ENCODE peak calls at places on chromosome 21, in four cellular contexts. R is GM12878, H is K562, B is HepG2. S is an unnamed sample.

GRCh38 chr21:28193189-28193588 is 799.5 kb downstream of the LTN1 start:
- DNase-seq in R (no peak), H (no peak), B (no peak), S (no peak)

GRCh38 chr21:38888956-38889605 is 83.4 kb downstream of the ETS2 start:
- DNase-seq in R (no peak), H (no peak), B (no peak), S (no peak)

GRCh38 chr21:39845581-39846130 is 21.6 kb upstream of the PCP4 start:
- DNase-seq in R (no peak), H (no peak), B (no peak), S (no peak)

GRCh38 chr21:34498623-34499022 is 13.4 kb downstream of the KCNE1 start:
- DNase-seq in R (no peak), H (no peak), B (no peak), S (no peak)

GRCh38 chr21:38129711-38130110 is 127.1 kb upstream of the KCNJ15 start:
- DNase-seq in R (no peak), H (no peak), B (no peak), S (peak)

GRCh38 chr21:27346041-27346448 is 379.2 kb upstream of the ADAMTS5 start:
- DNase-seq in R (no peak), H (no peak), B (no peak), S (no peak)

GRCh38 chr21:41187537-41188025 is 19.6 kb downstream of the BACE2 start:
- DNase-seq in R (no peak), H (no peak), B (no peak), S (no peak)

GRCh38 chr21:34881421-34881820 is 167.7 kb downstream of the RUNX1 start:
- DNase-seq in R (no peak), H (no peak), B (no peak), S (no peak)

GRCh38 chr21:21196087-21196486 is 197.9 kb downstream of the NCAM2 start:
- DNase-seq in R (no peak), H (no peak), B (no peak), S (no peak)

GRCh38 chr21:16205527-16205926 is 475.7 kb downstream of the USP25 start:
- DNase-seq in R (no peak), H (no peak), B (no peak), S (no peak)

GRCh38 chr21:27425574-27425973 is 458.7 kb upstream of the ADAMTS5 start:
- DNase-seq in R (no peak), H (no peak), B (no peak), S (no peak)

GRCh38 chr21:18041012-18041411 is 203.6 kb upstream of the CHODL start:
- DNase-seq in R (no peak), H (no peak), B (peak), S (peak)

GRCh38 chr21:46386726-46387073 is 62.7 kb downstream of the PCNT start:
- DNase-seq in R (no peak), H (no peak), B (no peak), S (no peak)

GRCh38 chr21:17757671-17758070 is 61.5 kb downstream of the C21orf91 start:
- DNase-seq in R (no peak), H (no peak), B (no peak), S (no peak)

GRCh38 chr21:27954806-27955205 is 987.9 kb upstream of the ADAMTS5 start:
- DNase-seq in R (no peak), H (no peak), B (no peak), S (no peak)

GRCh38 chr21:36454079-36454478 is 25.8 kb downstream of the CLDN14 start:
- DNase-seq in R (no peak), H (no peak), B (no peak), S (no peak)

GRCh38 chr21:38293765-38294164 is 37.0 kb downstream of the KCNJ15 start:
- DNase-seq in R (no peak), H (peak), B (peak), S (no peak)

GRCh38 chr21:28177008-28177603 is 815.6 kb downstream of the LTN1 start:
- DNase-seq in R (no peak), H (no peak), B (no peak), S (no peak)

GRCh38 chr21:45977396-45977795 is 4.2 kb upstream of the COL6A1 start:
- DNase-seq in R (no peak), H (no peak), B (no peak), S (no peak)

GRCh38 chr21:45954271-45954670 is 27.3 kb upstream of the COL6A1 start:
- DNase-seq in R (no peak), H (no peak), B (no peak), S (no peak)

GRCh38 chr21:39535646-39536437 is 76.9 kb upstream of the B3GALT5 start:
- DNase-seq in R (no peak), H (no peak), B (no peak), S (no peak)

GRCh38 chr21:36589352-36589971 is 109.5 kb upstream of the SIM2 start:
- DNase-seq in R (peak), H (peak), B (peak), S (peak)

GRCh38 chr21:38505654-38506523 is 7.6 kb upstream of the ERG start:
- DNase-seq in R (no peak), H (peak), B (peak), S (peak)

GRCh38 chr21:25254491-25255174 is 352.6 kb downstream of the MRPL39 start:
- DNase-seq in R (no peak), H (no peak), B (no peak), S (no peak)

GRCh38 chr21:27480841-27481261 is 514.0 kb upstream of the ADAMTS5 start:
- DNase-seq in R (no peak), H (no peak), B (no peak), S (no peak)

GRCh38 chr21:36706951-36707762 is 8.2 kb downstream of the SIM2 start:
- DNase-seq in R (no peak), H (no peak), B (no peak), S (no peak)

GRCh38 chr21:45923146-45923545 is 58.4 kb upstream of the COL6A1 start:
- DNase-seq in R (no peak), H (peak), B (peak), S (peak)

GRCh38 chr21:39336457-39337008 is 12.4 kb downstream of the HMGN1 start:
- DNase-seq in R (no peak), H (no peak), B (peak), S (no peak)

GRCh38 chr21:20445971-20446370 is 552.2 kb upstream of the NCAM2 start:
- DNase-seq in R (no peak), H (no peak), B (no peak), S (no peak)

GRCh38 chr21:14683021-14683420 is 136.9 kb upstream of the SAMSN1 start:
- DNase-seq in R (no peak), H (no peak), B (no peak), S (no peak)

GRCh38 chr21:14686466-14687276 is 140.6 kb upstream of the SAMSN1 start:
- DNase-seq in R (peak), H (no peak), B (no peak), S (no peak)

GRCh38 chr21:14687277-14687642 is 141.1 kb upstream of the SAMSN1 start:
- DNase-seq in R (peak), H (no peak), B (no peak), S (no peak)

GRCh38 chr21:14685568-14685967 is 139.5 kb upstream of the SAMSN1 start:
- DNase-seq in R (peak), H (no peak), B (no peak), S (no peak)

GRCh38 chr21:14684071-14684470 is 138.0 kb upstream of the SAMSN1 start:
- DNase-seq in R (peak), H (no peak), B (no peak), S (no peak)
- TF ChIP-seq JUND in R (no peak), H (no peak), B (no peak), S (no peak)

DNA sequence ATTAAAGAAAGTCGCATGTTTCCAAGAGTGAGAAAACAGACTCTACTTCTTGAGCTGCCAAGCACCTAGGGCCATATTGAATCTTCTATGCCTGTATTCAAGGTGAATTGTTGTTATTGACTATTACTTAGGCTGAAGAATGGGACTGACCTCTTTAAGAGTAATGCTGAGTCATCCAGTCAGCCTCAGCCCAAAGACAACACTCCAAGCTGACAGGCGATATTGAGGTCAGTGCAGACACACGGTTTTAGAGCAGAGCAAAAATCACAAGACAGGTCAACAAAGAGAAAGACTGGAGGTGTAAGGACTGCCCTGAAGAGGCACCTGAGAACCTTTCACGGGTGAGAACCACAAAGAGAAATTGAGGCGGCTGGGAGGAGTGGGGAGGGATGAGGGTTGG is 146.9 kb downstream of the MIS18A start:
- DNase-seq in R (no peak), H (peak), B (peak), S (peak)
- TF ChIP-seq JUND in R (no peak), H (peak), B (no peak), S (no peak)

DNA sequence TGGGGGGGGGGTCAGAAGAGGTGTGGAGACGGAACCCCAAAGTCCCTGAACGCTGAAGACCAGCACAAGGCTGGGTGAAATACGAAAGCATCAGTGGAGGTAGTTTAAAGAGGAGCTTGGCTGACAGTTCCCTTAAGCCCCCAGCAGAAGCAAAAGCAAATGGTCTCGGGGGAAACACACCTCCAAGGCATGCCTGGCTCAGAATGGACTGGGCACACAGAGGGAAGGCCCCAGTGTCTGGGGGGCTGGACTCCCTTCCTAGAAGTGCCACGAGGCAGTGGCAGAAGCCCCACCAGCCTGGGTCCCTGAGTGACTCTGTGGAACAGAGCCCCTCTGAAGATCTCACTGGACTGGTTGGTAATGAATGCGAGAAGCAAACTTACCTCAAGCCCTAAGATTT is 43.9 kb downstream of the UBE2G2 start:
- DNase-seq in R (no peak), H (no peak), B (no peak), S (no peak)
- TF ChIP-seq JUND in R (no peak), H (no peak), B (no peak), S (no peak)

DNA sequence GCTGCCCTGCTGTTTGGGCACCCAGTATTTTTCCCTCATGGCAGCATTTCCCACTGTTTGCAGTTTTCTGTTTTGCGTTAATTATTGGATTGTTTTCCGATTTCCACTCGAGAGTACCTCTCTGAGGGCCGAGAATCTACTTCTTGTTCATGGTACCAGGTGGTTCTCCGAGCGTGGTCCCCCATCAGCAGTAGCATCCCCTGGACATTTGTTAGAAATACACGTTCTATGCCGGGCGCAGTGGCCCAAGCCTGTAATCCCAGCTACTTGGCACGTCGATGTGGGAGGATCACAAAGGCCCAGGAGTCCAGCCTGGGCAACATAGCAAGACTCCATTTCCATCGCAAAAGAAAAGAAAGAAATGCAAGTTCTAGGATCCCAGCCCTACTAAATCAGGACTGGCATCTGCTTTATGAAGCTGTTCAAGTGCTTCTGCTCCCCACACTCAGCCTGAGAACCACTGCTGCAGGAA is 712 bp downstream of the RRP1 start:
- DNase-seq in R (no peak), H (no peak), B (no peak), S (no peak)
- TF ChIP-seq JUND in R (no peak), H (no peak), B (no peak), S (no peak)

GRCh38 chr21:42906222-42906621 is 13.1 kb downstream of the NDUFV3 start:
- DNase-seq in R (no peak), H (no peak), B (no peak), S (no peak)
- TF ChIP-seq JUND in R (no peak), H (no peak), B (no peak), S (no peak)

GRCh38 chr21:29303301-29303700 is 4.6 kb downstream of the BACH1 start:
- DNase-seq in R (no peak), H (no peak), B (no peak), S (no peak)
- TF ChIP-seq JUND in R (no peak), H (no peak), B (no peak), S (no peak)

DNA sequence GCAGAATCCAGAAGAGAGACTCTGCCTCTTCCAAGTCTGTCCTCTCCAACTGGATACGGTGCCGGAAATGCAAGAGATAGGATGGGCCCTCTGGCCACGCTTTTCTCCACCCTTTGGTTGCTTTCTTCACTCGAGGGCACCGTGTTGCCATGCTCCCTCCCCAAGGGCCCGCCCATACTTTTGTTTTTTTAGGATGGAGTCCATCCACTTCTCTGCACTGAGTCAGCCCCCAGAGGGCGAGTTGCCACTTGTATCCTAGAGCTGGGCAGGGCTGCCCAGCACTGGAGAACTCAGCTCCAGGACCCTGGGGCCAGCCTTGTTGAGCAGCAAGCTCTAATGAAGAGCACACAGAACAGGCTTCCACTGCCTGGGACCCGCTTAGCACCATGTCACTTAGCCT is 25.5 kb downstream of the IFNGR2 start:
- DNase-seq in R (no peak), H (no peak), B (no peak), S (no peak)
- TF ChIP-seq JUND in R (no peak), H (no peak), B (no peak), S (no peak)